ENCODE peak calls at places on chromosomes 11 and 22, in six cellular contexts. E is colonic mucosa, M is Panc1, I is Peyer's patch, S is thoracic aorta, V is neural progenitor cell. X is an unnamed sample.

GRCh38 chr22:50737728-50738648 is at the start of gene ACR:
- DNase-seq in V (no peak), S (no peak), I (peak; percentile 29), M (no peak), E (peak; percentile 13), X (no peak)

GRCh38 chr11:116162541-116163230 is 610.1 kb downstream of the BUD13 start:
- DNase-seq in S (no peak), E (no peak), V (peak; percentile 87), I (no peak), M (no peak), X (no peak)

GRCh38 chr11:78313181-78313788 is 104.3 kb downstream of the GAB2 start:
- DNase-seq in V (no peak), M (peak; percentile 64), S (no peak), I (no peak), E (peak; percentile 65), X (peak; percentile 88)

GRCh38 chr11:45384016-45384415 is 97.9 kb upstream of the SYT13 start:
- DNase-seq in S (no peak), M (no peak), V (no peak), I (no peak), E (no peak), X (no peak)

GRCh38 chr11:45142241-45142885 is 4.1 kb upstream of the PRDM11 start:
- DNase-seq in S (no peak), M (no peak), E (peak; percentile 15), I (no peak), V (no peak), X (no peak)

GRCh38 chr11:111334495-111335123 is 36.3 kb downstream of the POU2AF3 start:
- DNase-seq in I (no peak), E (peak; percentile 78), V (no peak), S (no peak), M (no peak), X (peak; percentile 18)

GRCh38 chr11:12193515-12194336 is 83.3 kb downstream of the MICAL2 start:
- DNase-seq in M (no peak), V (no peak), I (no peak), S (no peak), E (no peak), X (no peak)

GRCh38 chr22:42270178-42270511 is 308 bp downstream of the TCF20 start:
- DNase-seq in E (no peak), M (no peak), S (no peak), V (no peak), I (no peak), X (peak; percentile 43)

GRCh38 chr11:32267679-32268187 is 167.6 kb downstream of the WT1 start:
- DNase-seq in I (no peak), V (no peak), S (no peak), M (no peak), E (no peak), X (no peak)

GRCh38 chr11:119251114-119251513 is 45.0 kb downstream of the CBL start:
- DNase-seq in I (no peak), M (no peak), E (no peak), S (no peak), V (no peak), X (no peak)

GRCh38 chr22:30822216-30823014 is 127.7 kb downstream of the OSBP2 start:
- DNase-seq in I (no peak), E (no peak), V (peak; percentile 51), M (no peak), S (no peak), X (no peak)

GRCh38 chr11:133982901-133983300 is 26.1 kb upstream of the IGSF9B start:
- DNase-seq in E (no peak), V (no peak), S (no peak), I (no peak), M (no peak), X (no peak)

GRCh38 chr22:19579113-19579811 is 55.1 kb upstream of the CLDN5 start:
- DNase-seq in I (no peak), E (no peak), M (no peak), S (no peak), V (no peak), X (no peak)

GRCh38 chr22:32634424-32634981 is 159.9 kb downstream of the FBXO7 start:
- DNase-seq in I (no peak), M (no peak), E (no peak), V (no peak), S (no peak), X (no peak)

GRCh38 chr22:41021039-41021654 is 70.0 kb downstream of the RBX1 start:
- DNase-seq in I (peak; percentile 57), M (no peak), V (peak; percentile 10), S (no peak), E (peak; percentile 34), X (peak; percentile 23)

GRCh38 chr11:112269139-112269538 is 8.5 kb upstream of the PLET1 start:
- DNase-seq in E (no peak), V (no peak), M (no peak), I (no peak), S (no peak), X (no peak)

GRCh38 chr11:9148727-9149126 is 57.3 kb upstream of the SCUBE2 start:
- DNase-seq in V (no peak), E (no peak), M (no peak), I (no peak), S (no peak), X (no peak)

GRCh38 chr22:30221121-30221992 is 25.2 kb downstream of the LIF start:
- DNase-seq in S (no peak), I (no peak), V (no peak), M (no peak), E (no peak), X (peak; percentile 56)

GRCh38 chr11:84384637-84385227 is 1098.6 kb upstream of the CCDC90B start:
- DNase-seq in I (no peak), V (peak; percentile 65), M (peak; percentile 38), E (peak; percentile 32), S (peak; percentile 3), X (peak; percentile 35)

GRCh38 chr22:35459423-35459894 is 59.5 kb downstream of the MCM5 start:
- DNase-seq in V (no peak), M (no peak), S (no peak), I (no peak), E (no peak), X (no peak)

GRCh38 chr11:69734841-69735240 is 31.0 kb upstream of the FGF19 start:
- DNase-seq in S (no peak), M (no peak), E (no peak), V (no peak), I (no peak), X (no peak)

GRCh38 chr11:67282155-67282875 is 6.8 kb upstream of the ANKRD13D start:
- DNase-seq in V (no peak), I (peak; percentile 39), E (no peak), M (no peak), S (no peak), X (no peak)

GRCh38 chr11:70481625-70482528 is 83.5 kb downstream of the CTTN start:
- DNase-seq in V (no peak), E (no peak), M (peak; percentile 81), I (peak; percentile 78), S (no peak), X (peak; percentile 83)

GRCh38 chr11:27460158-27460565 is 12.4 kb downstream of the LGR4 start:
- DNase-seq in S (no peak), E (no peak), M (no peak), I (no peak), V (no peak), X (no peak)
- H3K4me3 ChIP-seq in S (no peak overlapping the region), E (no peak overlapping the region), M (no peak overlapping the region), I (no peak overlapping the region), V (no peak overlapping the region), X (no peak overlapping the region)

GRCh38 chr11:65912840-65913239 is 6.0 kb downstream of the C11orf68 start:
- DNase-seq in M (no peak), S (no peak), E (no peak), V (no peak), I (no peak), X (no peak)
- H3K4me1 ChIP-seq in M (peaks cover 91% of the 10 kb centered on the region), S (peaks cover 35% of the 10 kb centered on the region), E (peaks cover 20% of the 10 kb centered on the region), V (peaks cover 3% of the 10 kb centered on the region), I (peaks cover 2% of the 10 kb centered on the region), X (peaks cover 3% of the 10 kb centered on the region)

GRCh38 chr11:108591893-108592292 is 1.7 kb downstream of the EXPH5 start:
- DNase-seq in S (no peak), I (peak; percentile 49), E (peak; percentile 78), M (no peak), V (no peak), X (peak; percentile 51)
- H3K27me3 ChIP-seq in S (no peaks in the 10 kb centered on the region), I (no peaks in the 10 kb centered on the region), E (no peaks in the 10 kb centered on the region), M (peaks cover 49% of the 10 kb centered on the region), V (peaks cover 28% of the 10 kb centered on the region), X (no peaks in the 10 kb centered on the region)

GRCh38 chr22:39205344-39206021 is 39.3 kb downstream of the PDGFB start:
- DNase-seq in I (no peak), M (no peak), E (no peak), V (no peak), S (no peak), X (no peak)
- H3K4me3 ChIP-seq in I (no peak overlapping the region), M (no peak overlapping the region), E (no peak overlapping the region), V (no peak overlapping the region), S (no peak overlapping the region), X (no peak overlapping the region)

GRCh38 chr11:117980280-117980679 is 5.9 kb upstream of the IL10RA start:
- DNase-seq in M (no peak), E (peak; percentile 3), I (no peak), V (no peak), S (no peak), X (no peak)
- H3K4me1 ChIP-seq in M (no peaks in the 10 kb centered on the region), E (no peaks in the 10 kb centered on the region), I (no peaks in the 10 kb centered on the region), V (no peaks in the 10 kb centered on the region), S (no peaks in the 10 kb centered on the region), X (no peaks in the 10 kb centered on the region)

DNA sequence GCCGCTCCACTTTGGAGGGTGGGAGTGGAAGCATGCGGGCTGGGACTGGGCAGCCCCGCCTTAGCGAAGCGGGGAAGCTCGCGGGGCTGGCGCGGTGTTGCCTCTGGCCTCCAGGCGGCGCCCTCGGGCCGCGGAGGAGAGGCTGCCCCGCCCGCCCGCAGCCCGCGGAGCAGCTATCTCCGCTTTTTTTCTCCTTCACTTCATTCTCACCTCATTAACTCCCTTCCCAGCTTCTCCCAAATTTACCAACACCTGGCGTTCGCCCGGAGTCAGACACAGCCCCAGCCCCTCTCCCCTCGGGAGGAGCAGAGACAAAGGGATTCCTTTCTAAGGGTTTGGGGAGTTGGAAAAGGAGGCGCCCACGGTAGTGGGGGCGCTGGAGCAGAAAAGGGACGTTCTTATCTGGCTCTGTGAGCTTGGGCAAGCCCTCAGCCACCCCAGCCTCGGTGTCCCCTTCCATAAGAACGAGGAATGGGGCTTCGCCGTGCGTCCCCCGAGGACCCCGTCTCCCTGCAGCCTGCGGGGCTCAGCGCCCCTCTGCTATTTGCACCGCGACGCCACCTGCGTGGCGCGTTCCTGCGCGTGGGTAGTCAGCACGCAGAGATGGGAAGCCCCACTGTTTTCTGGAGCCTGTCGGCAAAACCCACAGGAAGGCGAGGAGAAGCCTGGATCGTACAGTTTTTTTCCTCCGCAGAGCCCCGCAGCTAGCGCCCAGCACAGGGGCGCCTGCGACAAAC is 1.5 kb upstream of the WNT11 start:
- DNase-seq in I (peak; percentile 86), E (peak; percentile 86), S (no peak), M (peak; percentile 36), V (peak; percentile 93), X (peak; percentile 77)
- H3K27me3 ChIP-seq in I (no peaks in the 10 kb centered on the region), E (peaks cover 47% of the 10 kb centered on the region), S (no peaks in the 10 kb centered on the region), M (peaks cover 10% of the 10 kb centered on the region), V (peaks cover 100% of the 10 kb centered on the region), X (peaks cover 14% of the 10 kb centered on the region)

X was measured in small intestine.